ENCODE peak calls at places on chromosomes 13 and 19, in six cellular contexts. W is GM19239, J is WTC11, U is SW 1271, N is HTR-8/SVneo, E is NCI-H524. Z is an unnamed sample.
A peak's percentile ranks its signal among the peaks of the same experiment; 100 is the strongest.

GRCh38 chr13:50358221-50358620 is 343.0 kb downstream of the KCNRG start:
- DNase-seq in W (no peak), J (no peak), U (no peak), E (no peak), N (no peak), Z (no peak)

GRCh38 chr13:108915634-108916497 is 286.5 kb downstream of the MYO16 start:
- DNase-seq in U (no peak), N (peak; percentile 55), J (peak; percentile 47), E (no peak), W (peak; percentile 29), Z (peak; percentile 71)

GRCh38 chr19:11530432-11530831 is 1.5 kb upstream of the ECSIT start:
- DNase-seq in N (no peak), U (peak; percentile 45), E (peak; percentile 98), J (peak; percentile 81), W (no peak), Z (peak; percentile 65)

GRCh38 chr13:44188257-44188656 is 185.4 kb upstream of the SERP2 start:
- DNase-seq in U (no peak), W (no peak), E (no peak), N (peak; percentile 26), J (no peak), Z (no peak)

GRCh38 chr13:65555973-65556372 is 1674.2 kb downstream of the PCDH9 start:
- DNase-seq in U (no peak), J (no peak), E (no peak), N (no peak), W (no peak), Z (no peak)

GRCh38 chr19:48510421-48511268 is 990 bp downstream of the LMTK3 start:
- DNase-seq in N (no peak), J (peak; percentile 89), W (no peak), U (peak; percentile 45), E (peak; percentile 60), Z (peak; percentile 73)

GRCh38 chr13:99996177-99996705 is 14.7 kb downstream of the ZIC2 start:
- DNase-seq in N (no peak), E (no peak), W (no peak), J (no peak), U (no peak), Z (no peak)

GRCh38 chr13:99322297-99323103 is 15.3 kb upstream of the GPR183 start:
- DNase-seq in E (no peak), U (peak; percentile 24), W (peak; percentile 22), J (no peak), N (peak; percentile 31), Z (peak; percentile 68)

GRCh38 chr13:110405597-110406450 is 98.7 kb downstream of the COL4A2 start:
- DNase-seq in J (no peak), E (no peak), U (no peak), W (no peak), N (no peak), Z (no peak)

GRCh38 chr19:15199219-15199651 is 1.6 kb downstream of the NOTCH3 start:
- DNase-seq in E (no peak), J (no peak), N (no peak), W (no peak), U (no peak), Z (no peak)

GRCh38 chr19:31717316-31717715 is 368.1 kb upstream of the TSHZ3 start:
- DNase-seq in N (no peak), E (no peak), U (no peak), W (no peak), J (no peak), Z (no peak)